ENCODE peak calls at places on chromosomes 4 and X, in five cellular contexts. F, Y, B, I and Z are unnamed samples. For H3K9me3 and H3K4me1, the result is how much of the 10 kb centered on the place peaks cover.

GRCh38 chrX:129566081-129566480 is 26.0 kb downstream of the OCRL start:
- DNase-seq in F (no peak), Y (no peak), B (no peak), I (no peak), Z (no peak)

GRCh38 chr4:77599378-77599777 is 6.2 kb upstream of the CXCL13 start:
- DNase-seq in F (no peak), Y (peak), B (no peak), I (no peak), Z (no peak)

GRCh38 chrX:23699636-23700194 is 32.4 kb downstream of the PRDX4 start:
- DNase-seq in F (no peak), Y (peak), B (no peak), I (no peak), Z (no peak)

GRCh38 chrX:29478336-29479069 is 736.9 kb upstream of the MAGEB2 start:
- DNase-seq in F (no peak), Y (peak), B (no peak), I (no peak), Z (no peak)

GRCh38 chr4:102868153-102868781 is 525 bp upstream of the CISD2 start:
- DNase-seq in F (no peak), Y (no peak), B (no peak), I (peak), Z (peak)

GRCh38 chr4:67934628-67935027 is 28.7 kb downstream of the TMPRSS11A start:
- DNase-seq in F (no peak), Y (peak), B (no peak), I (no peak), Z (no peak)

GRCh38 chr4:179880756-179881155 is 2362.4 kb upstream of the TENM3 start:
- DNase-seq in F (no peak), Y (no peak), B (no peak), I (no peak), Z (no peak)

GRCh38 chr4:46908148-46908547 is 897 bp downstream of the COX7B2 start:
- DNase-seq in F (no peak), Y (no peak), B (no peak), I (no peak), Z (no peak)

GRCh38 chr4:7398104-7398423 is 36.7 kb downstream of the PSAPL1 start:
- DNase-seq in F (peak), Y (no peak), B (no peak), I (peak), Z (no peak)

GRCh38 chrX:45238489-45238888 is 37.8 kb upstream of the DIPK2B start:
- DNase-seq in F (no peak), Y (no peak), B (no peak), I (no peak), Z (no peak)

GRCh38 chrX:21738145-21738949 is 19.6 kb downstream of the SMPX start:
- DNase-seq in F (no peak), Y (peak), B (no peak), I (no peak), Z (peak)

GRCh38 chr4:102104278-102104677 is 241.0 kb downstream of the SLC39A8 start:
- DNase-seq in F (no peak), Y (no peak), B (no peak), I (no peak), Z (no peak)

GRCh38 chr4:26302390-26302897 is 18.4 kb upstream of the RBPJ start:
- DNase-seq in F (no peak), Y (no peak), B (no peak), I (no peak), Z (no peak)

GRCh38 chr4:121034010-121034409 is 38.3 kb downstream of the NDNF start:
- DNase-seq in F (no peak), Y (no peak), B (no peak), I (no peak), Z (no peak)

GRCh38 chrX:12819231-12819630 is 28.0 kb downstream of the PRPS2 start:
- DNase-seq in F (no peak), Y (no peak), B (no peak), I (no peak), Z (no peak)

GRCh38 chrX:140087865-140088264 is 122.5 kb upstream of the CXorf66 start:
- DNase-seq in F (no peak), Y (peak), B (no peak), I (no peak), Z (no peak)

GRCh38 chr4:55634417-55635128 is 1.5 kb downstream of the NMU start:
- DNase-seq in F (no peak), Y (no peak), B (no peak), I (no peak), Z (no peak)

GRCh38 chr4:101599620-101600019 is 190.9 kb upstream of the BANK1 start:
- DNase-seq in F (no peak), Y (no peak), B (no peak), I (no peak), Z (no peak)

GRCh38 chr4:73740353-73740778 is at the start of gene CXCL8:
- DNase-seq in F (peak), Y (no peak), B (peak), I (peak), Z (no peak)

GRCh38 chr4:138616775-138617174 is 374.6 kb upstream of the SLC7A11 start:
- DNase-seq in F (no peak), Y (no peak), B (no peak), I (no peak), Z (no peak)

GRCh38 chr4:154741877-154742851 is 1.6 kb upstream of the LRAT start:
- DNase-seq in F (no peak), Y (peak), B (no peak), I (no peak), Z (no peak)

GRCh38 chr4:176969011-176969410 is 176.3 kb upstream of the VEGFC start:
- DNase-seq in F (no peak), Y (no peak), B (no peak), I (no peak), Z (no peak)

GRCh38 chr4:176959980-176960379 is 167.3 kb upstream of the VEGFC start:
- DNase-seq in F (no peak), Y (no peak), B (no peak), I (no peak), Z (no peak)

GRCh38 chr4:176967586-176967985 is 174.9 kb upstream of the VEGFC start:
- DNase-seq in F (no peak), Y (no peak), B (no peak), I (no peak), Z (no peak)

GRCh38 chr4:176964116-176964691 is 171.5 kb upstream of the VEGFC start:
- DNase-seq in F (no peak), Y (no peak), B (no peak), I (no peak), Z (no peak)
- TF ChIP-seq CTCF in F (peak), Y (peak), B (no peak), I (no peak), Z (no peak)

DNA sequence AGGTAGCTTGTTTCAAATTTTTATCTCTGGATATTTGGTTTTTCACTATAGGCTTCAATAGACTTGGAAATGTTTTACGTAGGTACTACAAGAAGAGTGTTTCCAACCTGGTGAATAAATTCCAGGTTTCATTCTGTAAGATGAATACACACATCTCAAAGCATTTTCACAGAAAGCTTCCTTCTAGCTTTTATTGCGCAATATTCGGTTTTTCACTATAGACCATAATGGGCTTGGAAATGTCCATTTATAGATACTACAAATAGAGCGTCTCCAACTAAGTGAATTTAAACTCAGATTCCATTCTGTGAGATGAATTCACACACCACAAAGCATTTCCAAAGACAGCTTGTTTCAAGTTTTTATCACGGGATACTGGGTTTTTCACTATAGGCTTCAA is 857.7 kb upstream of the HS3ST1 start:
- DNase-seq in F (no peak), Y (no peak), B (no peak), I (no peak), Z (no peak)
- H3K9me3 ChIP-seq in F (under half), Y (under half), B (under half), I (under half), Z (under half)

GRCh38 chrX:110116581-110116980 is 113.7 kb downstream of the TMEM164 start:
- DNase-seq in F (no peak), Y (no peak), B (no peak), I (no peak), Z (no peak)
- H3K4me1 ChIP-seq in F (under half), Y (under half), B (under half), I (under half), Z (under half)

GRCh38 chr4:53709693-53710092 is 118.4 kb upstream of the LNX1 start:
- DNase-seq in F (no peak), Y (no peak), B (no peak), I (no peak), Z (no peak)
- TF ChIP-seq CTCF in F (peak), Y (peak), B (no peak), I (no peak), Z (no peak)

DNA sequence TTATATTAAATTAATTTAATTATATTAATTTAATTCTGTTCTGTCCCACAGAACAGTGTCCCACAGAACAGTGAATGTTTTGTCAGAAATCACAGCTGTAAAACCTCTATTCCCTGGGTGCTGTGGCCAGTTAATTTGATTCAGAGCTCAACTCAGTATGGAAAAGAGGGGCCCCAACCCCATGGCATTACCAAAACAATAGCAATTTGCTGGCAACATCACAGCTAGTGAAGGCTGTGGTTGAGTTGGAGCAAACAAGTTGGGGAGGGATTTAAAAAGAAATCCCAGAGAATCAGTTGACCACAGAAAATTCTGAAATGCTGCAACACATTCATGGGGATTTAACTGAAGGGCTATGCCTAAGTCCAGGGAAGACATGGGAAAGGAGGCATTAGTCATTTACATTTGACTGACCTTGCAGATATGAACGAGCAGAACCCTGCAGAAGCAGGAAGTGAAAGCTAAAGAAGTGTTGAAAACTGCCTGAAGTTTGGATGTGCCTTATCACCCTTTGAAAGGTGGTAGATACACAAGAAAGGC is 30.1 kb downstream of the PDHA2 start:
- DNase-seq in F (no peak), Y (no peak), B (no peak), I (no peak), Z (no peak)
- H3K9me3 ChIP-seq in F (under half), Y (under half), B (under half), I (under half), Z (under half)

DNA sequence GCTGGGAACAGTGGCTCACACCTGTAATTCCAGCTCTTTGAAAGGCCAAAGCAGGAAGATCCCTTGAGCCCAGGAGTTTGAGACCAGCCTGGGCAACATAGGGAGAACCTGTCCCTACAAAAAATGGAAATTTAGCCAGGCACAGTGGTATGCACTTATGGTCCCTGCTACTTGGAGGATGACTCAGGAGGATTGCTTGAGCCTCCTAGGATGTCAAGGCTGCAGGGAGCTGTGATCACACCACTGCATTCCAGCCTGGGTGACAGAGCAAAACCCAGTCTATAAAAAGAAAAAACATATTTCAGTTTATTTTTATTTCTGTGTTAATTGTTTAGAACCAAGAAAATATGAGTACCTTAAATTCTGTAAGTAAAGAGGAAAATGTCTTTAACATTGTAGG is 123.7 kb downstream of the CBR4 start:
- DNase-seq in F (no peak), Y (no peak), B (no peak), I (no peak), Z (no peak)
- H3K4me1 ChIP-seq in F (under half), Y (under half), B (under half), I (half or more), Z (half or more)

DNA sequence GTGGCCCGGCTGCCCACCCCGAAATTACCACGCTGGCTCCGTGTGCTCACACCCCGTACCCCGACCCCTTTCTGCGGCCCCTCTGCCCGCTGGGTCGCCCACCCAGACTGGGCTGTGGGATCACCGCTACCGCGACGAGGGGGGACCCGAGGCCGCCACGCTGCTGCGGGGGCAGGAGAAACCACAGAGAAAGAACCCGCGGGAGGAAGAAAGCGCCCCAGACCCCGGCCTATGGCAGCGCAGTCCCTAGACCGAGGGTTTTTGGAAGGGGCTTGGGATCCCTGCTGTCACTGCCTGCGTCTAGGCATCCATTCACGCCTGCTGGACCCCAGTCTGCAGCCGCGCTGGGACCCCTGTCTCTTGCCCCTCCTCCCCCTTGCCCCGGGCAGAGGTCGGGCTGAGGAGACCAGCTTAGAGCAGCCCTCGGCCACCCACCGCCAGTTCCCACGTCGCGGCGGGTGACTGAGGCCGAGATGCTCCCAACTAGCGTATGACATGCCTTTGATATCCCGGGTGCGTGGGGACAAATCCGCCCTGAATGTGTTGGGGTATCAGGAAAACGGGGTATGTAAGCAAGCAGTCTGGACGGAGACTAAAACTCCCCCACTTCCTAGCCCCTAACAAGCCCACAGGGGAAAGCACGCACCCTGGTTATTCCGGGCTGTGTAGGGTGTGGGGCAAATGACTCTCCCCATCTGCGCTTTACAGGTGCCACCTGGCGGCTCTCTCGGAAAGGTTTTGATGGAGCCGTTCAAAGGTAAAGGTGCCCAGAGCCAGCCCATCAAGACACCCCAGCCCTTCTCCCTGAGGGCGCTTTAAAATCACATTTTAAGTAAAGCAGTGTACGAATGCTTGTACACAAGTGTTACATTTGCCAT is 867 bp upstream of the INPP4B start:
- DNase-seq in F (peak), Y (peak), B (no peak), I (peak), Z (no peak)
- TF ChIP-seq CTCF in F (peak), Y (peak), B (peak), I (peak), Z (peak)

GRCh38 chrX:9728271-9728670 is 37.4 kb downstream of the GPR143 start:
- DNase-seq in F (no peak), Y (no peak), B (no peak), I (no peak), Z (no peak)
- H3K9me3 ChIP-seq in F (under half), Y (under half), B (under half), I (under half), Z (under half)

GRCh38 chrX:154732421-154733071 is 18.3 kb downstream of the GAB3 start:
- DNase-seq in F (peak), Y (no peak), B (no peak), I (no peak), Z (no peak)
- H3K4me1 ChIP-seq in F (half or more), Y (under half), B (half or more), I (half or more), Z (half or more)

DNA sequence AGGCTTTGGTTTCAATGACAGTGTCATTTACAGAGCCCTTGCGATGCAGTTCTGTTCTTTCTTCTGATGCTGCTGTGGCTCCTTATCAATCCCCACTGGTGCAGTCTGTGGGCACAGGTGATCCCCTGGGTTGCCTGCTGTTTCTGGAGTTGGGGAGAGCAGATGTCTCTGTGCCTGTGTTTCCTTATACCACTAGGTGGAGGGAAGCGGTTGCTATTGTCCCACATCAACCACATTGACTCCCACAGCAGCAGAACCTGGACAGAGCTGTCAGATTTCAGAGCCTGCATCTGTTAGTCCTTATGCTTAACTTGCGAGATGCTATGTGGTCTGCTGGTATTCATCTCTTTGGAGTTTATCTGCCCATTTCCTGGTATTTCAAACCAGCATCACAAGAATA is 57.7 kb downstream of the NEIL3 start:
- DNase-seq in F (no peak), Y (peak), B (no peak), I (no peak), Z (no peak)
- TF ChIP-seq CTCF in F (peak), Y (peak), B (no peak), I (no peak), Z (no peak)